ENCODE peak calls at places on chromosomes 4 and X, in eight cellular contexts. I, K, H, X, P, V, Y and M are unnamed samples.
A peak's percentile ranks its signal among the peaks of the same experiment; 100 is the strongest.

GRCh38 chrX:12770440-12770839 is 20.8 kb upstream of the PRPS2 start:
- DNase-seq in I (peak; percentile 29), K (no peak), H (no peak), X (no peak), P (no peak), V (no peak), Y (no peak), M (no peak)

GRCh38 chrX:43349363-43349762 is 306.7 kb upstream of the MAOA start:
- DNase-seq in I (peak; percentile 24), K (peak; percentile 0), H (peak; percentile 58), X (peak; percentile 37), P (no peak), V (no peak), Y (peak; percentile 4), M (peak; percentile 37)

GRCh38 chr4:145881991-145882390 is 56.6 kb downstream of the ZNF827 start:
- DNase-seq in I (no peak), K (no peak), H (no peak), X (peak; percentile 84), P (no peak), V (peak; percentile 12), Y (no peak), M (peak; percentile 73)

GRCh38 chr4:168076989-168077725 is 15.2 kb upstream of the ANXA10 start:
- DNase-seq in I (peak; percentile 63), K (peak; percentile 68), H (peak; percentile 68), X (peak; percentile 31), P (peak; percentile 47), V (peak; percentile 34), Y (no peak), M (peak; percentile 63)

GRCh38 chr4:79881407-79881806 is 191.6 kb downstream of the ANTXR2 start:
- DNase-seq in I (no peak), K (no peak), H (no peak), X (no peak), P (no peak), V (no peak), Y (no peak), M (no peak)

GRCh38 chrX:17654116-17654515 is 83.2 kb upstream of the SCML1 start:
- DNase-seq in I (no peak), K (no peak), H (no peak), X (no peak), P (no peak), V (no peak), Y (no peak), M (no peak)

GRCh38 chr4:15682340-15682725 is 706 bp downstream of the FAM200B start:
- DNase-seq in I (no peak), K (no peak), H (no peak), X (no peak), P (no peak), V (no peak), Y (no peak), M (no peak)

GRCh38 chr4:185847352-185848078 is 35.5 kb upstream of the SORBS2 start:
- DNase-seq in I (peak; percentile 93), K (no peak), H (no peak), X (no peak), P (no peak), V (no peak), Y (no peak), M (no peak)

GRCh38 chr4:105785792-105786191 is 77.2 kb downstream of the GSTCD start:
- DNase-seq in I (no peak), K (no peak), H (no peak), X (no peak), P (no peak), V (no peak), Y (no peak), M (no peak)

GRCh38 chr4:64780664-64781063 is 371.4 kb upstream of the TECRL start:
- DNase-seq in I (no peak), K (no peak), H (no peak), X (no peak), P (no peak), V (no peak), Y (no peak), M (no peak)

GRCh38 chrX:154019633-154020499 is at the start of gene IRAK1:
- DNase-seq in I (peak; percentile 66), K (peak; percentile 27), H (peak; percentile 60), X (peak; percentile 59), P (no peak), V (peak; percentile 45), Y (peak; percentile 49), M (no peak)

GRCh38 chr4:152634110-152634760 is 45.6 kb downstream of the TMEM154 start:
- DNase-seq in I (no peak), K (no peak), H (no peak), X (no peak), P (no peak), V (no peak), Y (no peak), M (no peak)

GRCh38 chr4:108466936-108467902 is 153.2 kb upstream of the RPL34 start:
- DNase-seq in I (peak; percentile 59), K (no peak), H (no peak), X (no peak), P (peak; percentile 53), V (no peak), Y (no peak), M (no peak)

GRCh38 chr4:78100060-78100459 is 42.9 kb downstream of the FRAS1 start:
- DNase-seq in I (peak; percentile 6), K (no peak), H (no peak), X (no peak), P (peak; percentile 18), V (no peak), Y (no peak), M (no peak)

GRCh38 chr4:156779774-156780173 is 191.8 kb downstream of the PDGFC start:
- DNase-seq in I (peak; percentile 95), K (no peak), H (no peak), X (no peak), P (no peak), V (no peak), Y (no peak), M (no peak)

GRCh38 chrX:40176256-40176978 is 78.7 kb upstream of the BCOR start:
- DNase-seq in I (peak; percentile 41), K (no peak), H (peak; percentile 80), X (peak; percentile 66), P (no peak), V (peak; percentile 50), Y (peak; percentile 69), M (peak; percentile 56)

GRCh38 chr4:105715692-105716278 is 7.2 kb downstream of the GSTCD start:
- DNase-seq in I (peak; percentile 45), K (no peak), H (no peak), X (no peak), P (no peak), V (no peak), Y (no peak), M (no peak)

GRCh38 chr4:54929459-54929858 is 195.9 kb downstream of the KDR start:
- DNase-seq in I (no peak), K (no peak), H (no peak), X (no peak), P (no peak), V (no peak), Y (no peak), M (no peak)

GRCh38 chr4:175705407-175705806 is 106.7 kb downstream of the GPM6A start:
- DNase-seq in I (no peak), K (peak; percentile 50), H (peak; percentile 76), X (no peak), P (peak; percentile 50), V (peak; percentile 70), Y (no peak), M (peak; percentile 42)

GRCh38 chr4:169612869-169613859 is 781 bp upstream of the NEK1 start:
- DNase-seq in I (peak; percentile 79), K (peak; percentile 61), H (peak; percentile 71), X (peak; percentile 79), P (no peak), V (peak; percentile 65), Y (peak; percentile 46), M (peak; percentile 81)

GRCh38 chr4:28868831-28869230 is 1851.3 kb upstream of the PCDH7 start:
- DNase-seq in I (peak; percentile 5), K (no peak), H (no peak), X (no peak), P (no peak), V (no peak), Y (no peak), M (no peak)

GRCh38 chr4:39710098-39710896 is 12.4 kb downstream of the UBE2K start:
- DNase-seq in I (no peak), K (no peak), H (no peak), X (no peak), P (no peak), V (no peak), Y (no peak), M (no peak)

GRCh38 chrX:38494239-38494823 is 67.0 kb upstream of the TSPAN7 start:
- DNase-seq in I (no peak), K (no peak), H (no peak), X (no peak), P (no peak), V (no peak), Y (no peak), M (no peak)